ENCODE peak calls at places on chromosomes 5 and 9, in six cellular contexts. O is PC-3, N is IMR-90, Q is endothelial cell of umbilical vein, A is mammary epithelial cell, C is HepG2. T is an unnamed sample.

GRCh38 chr5:174246743-174247142 is 201.2 kb downstream of the NSG2 start:
- DNase-seq in O (no peak), N (no peak), Q (no peak), A (no peak), C (no peak), T (no peak)

GRCh38 chr5:1435369-1435768 is 9.9 kb downstream of the SLC6A3 start:
- DNase-seq in O (no peak), N (no peak), Q (no peak), A (no peak), C (no peak), T (no peak)

GRCh38 chr9:35760651-35761050 is 6.6 kb upstream of the MSMP start:
- DNase-seq in O (peak; percentile 36), N (peak; percentile 41), Q (peak; percentile 94), A (peak; percentile 41), C (no peak), T (peak; percentile 60)

GRCh38 chr5:19044931-19045695 is 942.9 kb downstream of the CDH18 start:
- DNase-seq in O (no peak), N (no peak), Q (no peak), A (peak; percentile 3), C (no peak), T (no peak)

GRCh38 chr5:122183098-122183794 is 53.9 kb downstream of the ZNF474 start:
- DNase-seq in O (peak; percentile 77), N (peak; percentile 76), Q (peak; percentile 50), A (peak; percentile 98), C (no peak), T (peak; percentile 93)

GRCh38 chr9:35051069-35051967 is 21.1 kb downstream of the VCP start:
- DNase-seq in O (peak; percentile 61), N (peak; percentile 57), Q (peak; percentile 56), A (peak; percentile 27), C (peak; percentile 45), T (peak; percentile 31)

GRCh38 chr9:136204838-136205706 is at the start of gene LHX3:
- DNase-seq in O (no peak), N (no peak), Q (peak; percentile 9), A (no peak), C (no peak), T (no peak)

GRCh38 chr5:92594031-92594430 is 987.0 kb downstream of the NR2F1-AS1 start:
- DNase-seq in O (no peak), N (no peak), Q (no peak), A (no peak), C (no peak), T (no peak)

GRCh38 chr5:55370291-55370925 is 62.6 kb downstream of the MTREX start:
- DNase-seq in O (no peak), N (no peak), Q (no peak), A (no peak), C (no peak), T (no peak)

GRCh38 chr5:40518511-40518917 is 161.2 kb upstream of the PTGER4 start:
- DNase-seq in O (peak; percentile 99), N (peak; percentile 76), Q (no peak), A (peak; percentile 98), C (no peak), T (no peak)

GRCh38 chr5:35009657-35010056 is 38.1 kb downstream of the AGXT2 start:
- DNase-seq in O (no peak), N (peak; percentile 41), Q (no peak), A (no peak), C (no peak), T (no peak)

GRCh38 chr5:24789631-24790354 is 145.0 kb upstream of the CDH10 start:
- DNase-seq in O (peak; percentile 15), N (no peak), Q (no peak), A (no peak), C (no peak), T (no peak)

GRCh38 chr5:98065261-98065909 is 708.1 kb upstream of the RGMB start:
- DNase-seq in O (peak; percentile 64), N (peak; percentile 52), Q (peak; percentile 49), A (no peak), C (no peak), T (no peak)

GRCh38 chr5:4868140-4868735 is 271.9 kb upstream of the ADAMTS16 start:
- DNase-seq in O (peak; percentile 75), N (no peak), Q (no peak), A (peak; percentile 23), C (peak; percentile 42), T (peak; percentile 54)

GRCh38 chr5:36569456-36569855 is 37.0 kb upstream of the SLC1A3 start:
- DNase-seq in O (no peak), N (no peak), Q (no peak), A (no peak), C (no peak), T (no peak)

GRCh38 chr9:121684381-121685145 is 33.1 kb downstream of the DAB2IP start:
- DNase-seq in O (peak; percentile 37), N (no peak), Q (no peak), A (no peak), C (no peak), T (peak; percentile 62)

GRCh38 chr9:98049668-98050067 is 6.9 kb upstream of the NANS start:
- DNase-seq in O (no peak), N (no peak), Q (no peak), A (no peak), C (no peak), T (no peak)

GRCh38 chr9:95506692-95507455 is 9.9 kb downstream of the PTCH1 start:
- DNase-seq in O (peak; percentile 25), N (peak; percentile 58), Q (peak; percentile 71), A (peak; percentile 67), C (peak; percentile 47), T (peak; percentile 61)

GRCh38 chr5:73295447-73295846 is 122.5 kb downstream of the TMEM174 start:
- DNase-seq in O (no peak), N (no peak), Q (no peak), A (no peak), C (no peak), T (no peak)

GRCh38 chr9:126612329-126612812 is 1.4 kb upstream of the LMX1B start:
- DNase-seq in O (no peak), N (no peak), Q (no peak), A (no peak), C (no peak), T (no peak)

GRCh38 chr5:44321176-44321575 is 68.0 kb downstream of the FGF10 start:
- DNase-seq in O (no peak), N (no peak), Q (no peak), A (no peak), C (no peak), T (no peak)

GRCh38 chr5:95823738-95824609 is 1.4 kb upstream of the GLRX start:
- DNase-seq in O (peak; percentile 92), N (peak; percentile 97), Q (peak; percentile 79), A (no peak), C (peak; percentile 89), T (peak; percentile 78)

GRCh38 chr5:107806271-107806670 is 135.5 kb upstream of the EFNA5 start:
- DNase-seq in O (no peak), N (no peak), Q (no peak), A (no peak), C (no peak), T (no peak)

GRCh38 chr5:1565737-1566734 is 42.3 kb upstream of the LPCAT1 start:
- DNase-seq in O (no peak), N (no peak), Q (no peak), A (no peak), C (no peak), T (no peak)

GRCh38 chr5:6291961-6292360 is 86.4 kb downstream of the MED10 start:
- DNase-seq in O (peak; percentile 64), N (no peak), Q (peak; percentile 49), A (peak; percentile 2), C (peak; percentile 38), T (no peak)

GRCh38 chr9:136107953-136108647 is 10.6 kb downstream of the TMEM250 start:
- DNase-seq in O (no peak), N (no peak), Q (no peak), A (peak; percentile 85), C (no peak), T (peak; percentile 78)

GRCh38 chr5:152505442-152506042 is 100.5 kb upstream of the NMUR2 start:
- DNase-seq in O (peak; percentile 65), N (peak; percentile 27), Q (peak; percentile 37), A (peak; percentile 51), C (peak; percentile 41), T (peak; percentile 53)

GRCh38 chr9:88873635-88874034 is 117.6 kb upstream of the S1PR3 start:
- DNase-seq in O (no peak), N (no peak), Q (no peak), A (no peak), C (no peak), T (no peak)

GRCh38 chr5:90366972-90367371 is 42.6 kb downstream of the CETN3 start:
- DNase-seq in O (no peak), N (no peak), Q (no peak), A (no peak), C (no peak), T (no peak)

GRCh38 chr5:159100022-159100927 is 559 bp upstream of the EBF1 start:
- DNase-seq in O (peak; percentile 89), N (peak; percentile 88), Q (peak; percentile 87), A (peak; percentile 87), C (no peak), T (peak; percentile 85)
- H3K9ac ChIP-seq in O (peak overlapping the region; percentile 42), N (no peak overlapping the region), Q (no peak overlapping the region), A (no peak overlapping the region), C (no peak overlapping the region), T (no peak overlapping the region)

DNA sequence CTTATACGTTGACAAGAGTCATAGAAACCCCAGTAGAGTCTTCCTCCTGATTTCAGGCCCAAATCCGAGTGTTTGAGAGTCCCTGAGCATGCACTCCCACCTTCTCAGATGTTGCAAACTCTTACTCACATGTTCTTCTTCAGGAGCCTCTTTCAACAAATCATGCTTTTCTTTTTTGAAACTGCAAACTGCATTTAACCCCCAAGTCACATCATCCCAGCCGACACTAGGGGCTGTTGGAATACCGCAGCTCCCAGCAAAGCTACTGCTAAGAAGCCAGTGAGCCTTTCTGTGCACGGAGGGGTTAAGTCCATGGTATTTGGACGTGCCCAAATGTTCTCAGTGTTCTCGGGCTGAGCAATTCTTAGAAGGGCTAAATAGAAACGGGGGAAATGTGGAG is 282.9 kb downstream of the NFIB start:
- DNase-seq in O (no peak), N (peak; percentile 18), Q (peak; percentile 84), A (no peak), C (no peak), T (no peak)
- H3K4me3 ChIP-seq in O (peak overlapping the region; percentile 46), N (no peak overlapping the region), Q (peak overlapping the region; percentile 46), A (no peak overlapping the region), C (no peak overlapping the region), T (no peak overlapping the region)

DNA sequence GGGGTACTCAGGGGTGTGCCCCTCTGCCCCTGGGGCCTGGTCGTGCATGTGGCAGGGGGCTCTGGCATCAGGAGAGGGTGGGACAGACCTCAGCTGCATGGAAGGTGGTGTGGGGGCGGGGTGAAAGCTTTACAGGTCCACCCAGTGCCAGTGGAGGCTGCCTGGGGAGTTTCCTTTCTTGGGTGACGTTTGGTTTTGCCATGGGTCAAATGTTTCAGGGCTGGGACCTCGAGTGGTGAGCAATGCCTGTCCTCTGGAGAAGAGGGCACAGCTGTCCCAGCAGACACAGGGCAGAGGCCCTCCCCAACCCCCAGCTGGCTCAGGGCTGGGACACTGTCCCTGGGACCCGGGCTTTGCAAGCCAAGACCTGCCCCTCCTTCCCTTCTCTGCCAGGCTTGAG is 3.6 kb downstream of the RXRA start:
- DNase-seq in O (no peak), N (no peak), Q (no peak), A (peak; percentile 60), C (no peak), T (peak; percentile 75)
- H3K9ac ChIP-seq in O (no peak overlapping the region), N (no peak overlapping the region), Q (no peak overlapping the region), A (peak overlapping the region; percentile 32), C (peak overlapping the region; percentile 95), T (peak overlapping the region; percentile 95)

DNA sequence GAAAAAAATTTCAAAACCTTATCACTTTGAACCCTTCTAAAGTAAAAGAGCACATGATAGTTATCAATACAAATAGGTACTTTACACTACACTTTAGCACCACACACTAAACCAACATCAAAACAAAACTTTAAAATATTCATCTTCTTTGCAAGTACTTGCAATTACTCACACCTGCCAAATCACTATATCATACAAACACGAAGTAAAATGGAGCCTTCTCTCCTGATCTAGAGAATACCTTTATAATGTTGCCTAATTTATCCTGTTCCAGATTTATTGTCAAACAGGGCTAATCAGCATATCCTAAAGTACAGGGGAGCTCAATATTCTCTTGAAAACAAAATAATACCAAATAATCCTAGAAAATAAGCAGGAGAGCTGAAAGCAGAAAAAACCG is 3.0 kb downstream of the RNF145 start:
- DNase-seq in O (peak; percentile 12), N (peak; percentile 7), Q (peak; percentile 21), A (no peak), C (no peak), T (no peak)
- H3K4me3 ChIP-seq in O (peak overlapping the region; percentile 95), N (peak overlapping the region; percentile 83), Q (peak overlapping the region; percentile 88), A (peak overlapping the region; percentile 89), C (peak overlapping the region; percentile 93), T (peak overlapping the region; percentile 12)